ENCODE peak calls at places on chromosomes 16 and 17, in four cellular contexts. One of them, this sample, is unnamed.

GRCh38 chr17:78128616-78129384 is at the start of gene TMC6:
- DNase-seq in psoas muscle: no peak
- DNase-seq in left lung: peak; percentile 83
- DNase-seq in endothelial cell of umbilical vein: peak; percentile 42
- DNase-seq in this sample: peak; percentile 82

GRCh38 chr16:69410285-69410990 is 14.0 kb upstream of the CYB5B start:
- DNase-seq in psoas muscle: no peak
- DNase-seq in left lung: no peak
- DNase-seq in endothelial cell of umbilical vein: peak; percentile 95
- DNase-seq in this sample: no peak

GRCh38 chr17:3626831-3627565 is 9.1 kb downstream of the SHPK start:
- DNase-seq in psoas muscle: no peak
- DNase-seq in left lung: no peak
- DNase-seq in endothelial cell of umbilical vein: no peak
- DNase-seq in this sample: no peak

GRCh38 chr17:43219746-43220380 is 8.2 kb downstream of the TMEM106A start:
- DNase-seq in psoas muscle: no peak
- DNase-seq in left lung: no peak
- DNase-seq in endothelial cell of umbilical vein: no peak
- DNase-seq in this sample: no peak

GRCh38 chr17:38750312-38751121 is 2.0 kb upstream of the PSMB3 start:
- DNase-seq in psoas muscle: no peak
- DNase-seq in left lung: no peak
- DNase-seq in endothelial cell of umbilical vein: peak; percentile 33
- DNase-seq in this sample: no peak

GRCh38 chr16:2720719-2721633 is 952 bp upstream of the PRSS27 start:
- DNase-seq in psoas muscle: peak; percentile 86
- DNase-seq in left lung: peak; percentile 79
- DNase-seq in endothelial cell of umbilical vein: peak; percentile 64
- DNase-seq in this sample: peak; percentile 82

GRCh38 chr16:89720520-89720858 is 209 bp downstream of the VPS9D1 start:
- DNase-seq in psoas muscle: peak; percentile 45
- DNase-seq in left lung: no peak
- DNase-seq in endothelial cell of umbilical vein: no peak
- DNase-seq in this sample: no peak

GRCh38 chr16:13168091-13168572 is 266.7 kb downstream of the SHISA9 start:
- DNase-seq in psoas muscle: no peak
- DNase-seq in left lung: no peak
- DNase-seq in endothelial cell of umbilical vein: no peak
- DNase-seq in this sample: no peak

GRCh38 chr16:67860589-67861398 is 12.1 kb upstream of the EDC4 start:
- DNase-seq in psoas muscle: no peak
- DNase-seq in left lung: no peak
- DNase-seq in endothelial cell of umbilical vein: no peak
- DNase-seq in this sample: no peak

GRCh38 chr17:69223809-69224208 is 4.8 kb downstream of the ABCA10 start:
- DNase-seq in psoas muscle: no peak
- DNase-seq in left lung: no peak
- DNase-seq in endothelial cell of umbilical vein: peak; percentile 22
- DNase-seq in this sample: no peak

GRCh38 chr17:41648411-41649195 is 24.2 kb upstream of the KRT17 start:
- DNase-seq in psoas muscle: peak; percentile 86
- DNase-seq in left lung: peak; percentile 86
- DNase-seq in endothelial cell of umbilical vein: peak; percentile 78
- DNase-seq in this sample: peak; percentile 65

GRCh38 chr16:12538667-12539081 is 265.0 kb downstream of the CPPED1 start:
- DNase-seq in psoas muscle: no peak
- DNase-seq in left lung: no peak
- DNase-seq in endothelial cell of umbilical vein: no peak
- DNase-seq in this sample: no peak

GRCh38 chr17:83096401-83097220 is 17.2 kb downstream of the METRNL start:
- DNase-seq in psoas muscle: no peak
- DNase-seq in left lung: no peak
- DNase-seq in endothelial cell of umbilical vein: no peak
- DNase-seq in this sample: no peak

GRCh38 chr17:49997256-49997735 is 2.3 kb upstream of the DLX3 start:
- DNase-seq in psoas muscle: no peak
- DNase-seq in left lung: no peak
- DNase-seq in endothelial cell of umbilical vein: no peak
- DNase-seq in this sample: no peak

GRCh38 chr16:57845115-57845514 is 42.8 kb upstream of the KIFC3 start:
- DNase-seq in psoas muscle: no peak
- DNase-seq in left lung: no peak
- DNase-seq in endothelial cell of umbilical vein: no peak
- DNase-seq in this sample: no peak

GRCh38 chr16:85642762-85643281 is 29.7 kb downstream of the GSE1 start:
- DNase-seq in psoas muscle: no peak
- DNase-seq in left lung: no peak
- DNase-seq in endothelial cell of umbilical vein: no peak
- DNase-seq in this sample: no peak

GRCh38 chr17:17645961-17646360 is 35.3 kb upstream of the RAI1 start:
- DNase-seq in psoas muscle: no peak
- DNase-seq in left lung: no peak
- DNase-seq in endothelial cell of umbilical vein: no peak
- DNase-seq in this sample: no peak

GRCh38 chr16:59859606-59860402 is 1125.7 kb upstream of the GOT2 start:
- DNase-seq in psoas muscle: no peak
- DNase-seq in left lung: no peak
- DNase-seq in endothelial cell of umbilical vein: no peak
- DNase-seq in this sample: no peak

GRCh38 chr16:34050787-34051320 is 591.4 kb downstream of the TP53TG3F start:
- DNase-seq in psoas muscle: no peak
- DNase-seq in left lung: no peak
- DNase-seq in endothelial cell of umbilical vein: no peak
- DNase-seq in this sample: no peak
- TF ChIP-seq CTCF in psoas muscle: no peak
- TF ChIP-seq CTCF in left lung: no peak
- TF ChIP-seq CTCF in endothelial cell of umbilical vein: no peak
- TF ChIP-seq CTCF in this sample: no peak

GRCh38 chr17:19725486-19725885 is 9.1 kb upstream of the SLC47A2 start:
- DNase-seq in psoas muscle: no peak
- DNase-seq in left lung: no peak
- DNase-seq in endothelial cell of umbilical vein: no peak
- DNase-seq in this sample: no peak
- H3K27ac ChIP-seq in psoas muscle: no peak overlapping the region
- H3K27ac ChIP-seq in left lung: no peak overlapping the region
- H3K27ac ChIP-seq in endothelial cell of umbilical vein: no peak overlapping the region
- H3K27ac ChIP-seq in this sample: no peak overlapping the region

DNA sequence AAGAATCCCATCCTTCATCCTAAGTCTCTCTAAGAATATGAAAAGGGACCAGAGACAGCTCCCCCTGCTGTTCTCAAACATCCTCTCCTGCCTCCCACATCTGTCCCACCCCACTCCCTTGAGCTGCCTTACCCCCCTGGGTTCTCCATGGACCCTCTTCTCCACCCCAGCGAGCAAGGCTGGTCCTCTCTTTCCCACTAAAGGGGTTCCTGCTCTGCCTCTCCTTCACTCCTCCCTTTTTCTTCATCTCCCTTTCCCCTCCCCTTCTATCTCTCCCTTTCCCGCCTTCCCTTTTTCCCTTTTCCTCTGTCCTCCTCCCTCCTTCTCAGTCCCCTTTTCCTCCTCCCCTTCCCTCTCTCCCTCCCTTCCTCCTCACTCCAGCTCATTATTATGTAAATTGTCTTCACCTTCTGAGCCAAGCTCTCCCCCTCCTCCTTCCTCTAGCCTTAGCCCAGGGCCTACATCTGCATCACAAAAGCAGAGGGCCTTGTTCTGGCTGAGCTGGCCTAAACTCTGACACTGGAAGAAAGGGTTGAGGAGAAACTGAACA is 90.0 kb downstream of the GNAO1 start:
- DNase-seq in psoas muscle: no peak
- DNase-seq in left lung: no peak
- DNase-seq in endothelial cell of umbilical vein: no peak
- DNase-seq in this sample: no peak
- TF ChIP-seq CTCF in psoas muscle: no peak
- TF ChIP-seq CTCF in left lung: no peak
- TF ChIP-seq CTCF in endothelial cell of umbilical vein: peak; percentile 31
- TF ChIP-seq CTCF in this sample: no peak

DNA sequence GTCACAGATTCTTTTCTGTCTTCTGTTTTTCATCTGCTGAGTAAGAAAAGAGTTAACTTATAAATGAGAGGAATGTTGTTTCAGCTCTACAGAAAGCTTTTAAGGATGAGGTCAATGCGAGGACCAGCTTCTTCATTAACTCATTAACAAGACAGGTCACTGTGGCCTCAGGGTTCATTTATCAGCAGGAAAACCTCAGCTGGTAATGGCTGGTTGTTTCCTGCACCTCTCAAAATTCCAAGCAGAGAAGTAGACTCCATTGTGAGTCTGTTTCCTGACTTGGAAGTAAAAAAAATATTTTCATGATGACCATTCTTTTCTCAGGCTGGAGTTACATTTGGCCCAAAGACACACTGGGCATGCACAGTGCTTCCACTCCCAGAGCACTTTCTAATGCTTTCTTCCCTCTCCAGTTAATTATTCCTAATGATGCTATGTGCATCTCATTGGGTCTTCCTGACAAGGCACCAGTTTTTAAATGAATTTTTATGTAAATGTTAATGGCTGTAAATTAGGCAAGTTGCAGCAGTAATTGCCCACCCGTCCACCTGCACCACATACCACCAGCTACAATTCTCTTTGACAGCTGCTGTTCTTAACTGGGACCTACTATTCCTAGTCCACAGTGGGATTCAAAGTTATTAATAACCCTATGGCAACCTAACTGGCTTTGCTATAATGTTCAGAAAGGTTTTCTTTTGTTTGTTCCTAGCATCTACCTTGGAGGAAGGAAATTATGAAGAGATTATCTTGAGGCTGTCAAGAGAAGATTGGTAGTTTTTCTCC is 89.5 kb upstream of the BCAR1 start:
- DNase-seq in psoas muscle: no peak
- DNase-seq in left lung: no peak
- DNase-seq in endothelial cell of umbilical vein: peak; percentile 98
- DNase-seq in this sample: no peak
- H3K27ac ChIP-seq in psoas muscle: peak overlapping the region; percentile 6
- H3K27ac ChIP-seq in left lung: no peak overlapping the region
- H3K27ac ChIP-seq in endothelial cell of umbilical vein: peak overlapping the region; percentile 100
- H3K27ac ChIP-seq in this sample: no peak overlapping the region

DNA sequence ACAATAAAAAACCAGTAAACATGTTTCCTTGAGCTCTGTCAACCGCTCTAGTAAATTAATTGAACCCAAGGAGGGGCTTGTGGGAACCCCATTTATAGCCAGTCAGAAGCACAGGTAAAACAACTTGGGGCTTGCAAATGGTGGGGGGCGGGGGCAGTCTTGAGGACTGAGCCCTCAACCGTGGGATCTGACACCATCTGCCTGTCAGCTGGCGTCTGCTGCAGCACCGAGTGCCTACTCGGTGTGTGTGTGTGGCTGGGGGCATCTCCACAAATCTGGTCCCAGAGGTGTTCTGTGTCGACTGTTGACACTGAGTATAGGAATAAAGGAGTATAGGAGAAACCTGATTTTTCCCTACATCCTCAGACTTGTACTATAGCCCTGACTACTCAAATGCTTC is 20.6 kb downstream of the CREBBP start:
- DNase-seq in psoas muscle: no peak
- DNase-seq in left lung: no peak
- DNase-seq in endothelial cell of umbilical vein: no peak
- DNase-seq in this sample: no peak
- TF ChIP-seq CTCF in psoas muscle: no peak
- TF ChIP-seq CTCF in left lung: no peak
- TF ChIP-seq CTCF in endothelial cell of umbilical vein: no peak
- TF ChIP-seq CTCF in this sample: no peak

GRCh38 chr16:31179153-31179746 is 689 bp upstream of the FUS start:
- DNase-seq in psoas muscle: no peak
- DNase-seq in left lung: no peak
- DNase-seq in endothelial cell of umbilical vein: no peak
- DNase-seq in this sample: no peak
- H3K27ac ChIP-seq in psoas muscle: peak overlapping the region; percentile 99
- H3K27ac ChIP-seq in left lung: peak overlapping the region; percentile 96
- H3K27ac ChIP-seq in endothelial cell of umbilical vein: peak overlapping the region; percentile 91
- H3K27ac ChIP-seq in this sample: peak overlapping the region; percentile 88

DNA sequence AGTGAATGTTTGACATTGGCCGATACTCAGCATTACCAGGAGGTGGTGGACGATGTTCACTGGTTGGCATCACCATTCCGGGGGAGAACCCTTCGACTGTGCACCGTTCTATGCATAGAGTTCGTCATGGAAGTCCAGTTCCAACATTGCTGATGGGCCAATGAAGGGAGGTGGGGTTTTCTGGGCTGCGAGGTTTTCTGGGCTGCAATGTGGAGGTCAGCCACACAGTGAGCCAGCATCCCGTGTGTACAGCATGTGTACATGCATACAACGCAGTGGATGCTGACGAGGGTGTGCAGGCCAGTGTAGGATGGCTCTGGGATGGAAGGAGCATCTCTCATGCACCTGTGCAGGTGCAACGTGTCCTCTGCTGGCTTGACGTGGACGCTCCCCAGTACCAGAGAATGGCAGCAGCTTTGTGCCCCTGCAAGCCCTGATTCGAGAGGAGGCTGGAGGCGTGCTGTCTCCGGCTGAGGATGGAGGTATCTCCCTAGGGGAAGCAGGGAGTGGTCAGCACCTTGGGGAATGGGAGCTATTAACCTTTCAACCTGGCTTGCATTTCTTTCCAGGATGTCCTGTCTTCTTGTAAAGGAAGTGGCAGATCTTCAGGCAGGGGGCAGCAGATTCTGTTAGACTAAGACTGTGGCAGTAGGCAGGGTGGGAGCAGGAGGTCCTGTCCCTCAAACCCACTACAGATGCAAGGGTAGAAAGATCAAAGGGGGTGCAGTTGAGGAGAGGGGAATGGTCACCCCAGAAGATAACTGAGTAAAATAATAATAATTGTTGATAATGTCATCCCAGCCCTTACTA is 98.2 kb downstream of the CYLD start:
- DNase-seq in psoas muscle: no peak
- DNase-seq in left lung: no peak
- DNase-seq in endothelial cell of umbilical vein: no peak
- DNase-seq in this sample: no peak
- TF ChIP-seq CTCF in psoas muscle: no peak
- TF ChIP-seq CTCF in left lung: no peak
- TF ChIP-seq CTCF in endothelial cell of umbilical vein: no peak
- TF ChIP-seq CTCF in this sample: no peak

This sample was measured in CD8-positive, alpha-beta T cell.